ENCODE peak calls at places on chromosomes 11 and 22, in four cellular contexts. One of them, this sample, is unnamed.
A peak's percentile ranks its signal among the peaks of the same experiment; 100 is the strongest.

GRCh38 chr11:16511109-16511806 is 154.9 kb upstream of the SOX6 start:
- DNase-seq in GM12878: no peak
- DNase-seq in K562: no peak
- DNase-seq in HepG2: no peak
- DNase-seq in this sample: no peak

GRCh38 chr11:114110948-114111347 is 51.4 kb downstream of the ZBTB16 start:
- DNase-seq in HepG2: no peak
- DNase-seq in GM12878: no peak
- DNase-seq in K562: no peak
- DNase-seq in this sample: no peak

GRCh38 chr22:29503811-29504372 is 23.9 kb downstream of the NEFH start:
- DNase-seq in K562: no peak
- DNase-seq in HepG2: no peak
- DNase-seq in GM12878: no peak
- DNase-seq in this sample: no peak

GRCh38 chr11:3171931-3172560 is 6.9 kb upstream of the OSBPL5 start:
- DNase-seq in K562: no peak
- DNase-seq in HepG2: no peak
- DNase-seq in GM12878: no peak
- DNase-seq in this sample: no peak

GRCh38 chr11:114243461-114244372 is 52.5 kb upstream of the NNMT start:
- DNase-seq in GM12878: no peak
- DNase-seq in HepG2: no peak
- DNase-seq in K562: peak; percentile 47
- DNase-seq in this sample: no peak

GRCh38 chr22:31496735-31497146 is 405 bp downstream of the SFI1 start:
- DNase-seq in K562: no peak
- DNase-seq in GM12878: no peak
- DNase-seq in HepG2: no peak
- DNase-seq in this sample: no peak

GRCh38 chr11:88701816-88702215 is 364.0 kb downstream of the GRM5 start:
- DNase-seq in GM12878: no peak
- DNase-seq in HepG2: no peak
- DNase-seq in K562: no peak
- DNase-seq in this sample: no peak

GRCh38 chr22:22397292-22397870 is 111.2 kb downstream of the ZNF280B start:
- DNase-seq in GM12878: no peak
- DNase-seq in K562: peak; percentile 48
- DNase-seq in HepG2: peak; percentile 73
- DNase-seq in this sample: no peak

GRCh38 chr22:20026204-20026908 is 5.4 kb downstream of the TANGO2 start:
- DNase-seq in K562: no peak
- DNase-seq in HepG2: no peak
- DNase-seq in GM12878: no peak
- DNase-seq in this sample: no peak

GRCh38 chr22:49971232-49972162 is 10.9 kb downstream of the PIM3 start:
- DNase-seq in K562: peak; percentile 84
- DNase-seq in GM12878: no peak
- DNase-seq in HepG2: no peak
- DNase-seq in this sample: peak; percentile 44

GRCh38 chr11:35412285-35412684 is 7.1 kb downstream of the SLC1A2 start:
- DNase-seq in HepG2: no peak
- DNase-seq in GM12878: no peak
- DNase-seq in K562: peak; percentile 16
- DNase-seq in this sample: no peak

GRCh38 chr11:127003260-127003981 is 2.9 kb upstream of the KIRREL3 start:
- DNase-seq in K562: peak; percentile 12
- DNase-seq in HepG2: no peak
- DNase-seq in GM12878: no peak
- DNase-seq in this sample: peak; percentile 83

GRCh38 chr11:68855205-68855978 is 13.7 kb upstream of the CPT1A start:
- DNase-seq in K562: no peak
- DNase-seq in HepG2: no peak
- DNase-seq in GM12878: no peak
- DNase-seq in this sample: peak; percentile 51

GRCh38 chr22:46958649-46959048 is 196.2 kb downstream of the TBC1D22A start:
- DNase-seq in HepG2: no peak
- DNase-seq in GM12878: no peak
- DNase-seq in K562: no peak
- DNase-seq in this sample: no peak

GRCh38 chr11:9489366-9489765 is 28.6 kb downstream of the ZNF143 start:
- DNase-seq in HepG2: no peak
- DNase-seq in GM12878: no peak
- DNase-seq in K562: no peak
- DNase-seq in this sample: no peak

GRCh38 chr11:9490376-9490775 is 29.6 kb downstream of the ZNF143 start:
- DNase-seq in GM12878: no peak
- DNase-seq in K562: no peak
- DNase-seq in HepG2: no peak
- DNase-seq in this sample: no peak

GRCh38 chr11:9494316-9494715 is 33.5 kb downstream of the ZNF143 start:
- DNase-seq in K562: no peak
- DNase-seq in HepG2: no peak
- DNase-seq in GM12878: no peak
- DNase-seq in this sample: no peak

GRCh38 chr11:9495780-9496514 is 35.1 kb downstream of the ZNF143 start:
- DNase-seq in GM12878: no peak
- DNase-seq in HepG2: no peak
- DNase-seq in K562: no peak
- DNase-seq in this sample: no peak

GRCh38 chr11:9493492-9493891 is 32.7 kb downstream of the ZNF143 start:
- DNase-seq in K562: no peak
- DNase-seq in HepG2: no peak
- DNase-seq in GM12878: no peak
- DNase-seq in this sample: no peak
- TF ChIP-seq CBFB in K562: no peak
- TF ChIP-seq CBFB in HepG2: no peak
- TF ChIP-seq CBFB in GM12878: no peak
- TF ChIP-seq CBFB in this sample: no peak

DNA sequence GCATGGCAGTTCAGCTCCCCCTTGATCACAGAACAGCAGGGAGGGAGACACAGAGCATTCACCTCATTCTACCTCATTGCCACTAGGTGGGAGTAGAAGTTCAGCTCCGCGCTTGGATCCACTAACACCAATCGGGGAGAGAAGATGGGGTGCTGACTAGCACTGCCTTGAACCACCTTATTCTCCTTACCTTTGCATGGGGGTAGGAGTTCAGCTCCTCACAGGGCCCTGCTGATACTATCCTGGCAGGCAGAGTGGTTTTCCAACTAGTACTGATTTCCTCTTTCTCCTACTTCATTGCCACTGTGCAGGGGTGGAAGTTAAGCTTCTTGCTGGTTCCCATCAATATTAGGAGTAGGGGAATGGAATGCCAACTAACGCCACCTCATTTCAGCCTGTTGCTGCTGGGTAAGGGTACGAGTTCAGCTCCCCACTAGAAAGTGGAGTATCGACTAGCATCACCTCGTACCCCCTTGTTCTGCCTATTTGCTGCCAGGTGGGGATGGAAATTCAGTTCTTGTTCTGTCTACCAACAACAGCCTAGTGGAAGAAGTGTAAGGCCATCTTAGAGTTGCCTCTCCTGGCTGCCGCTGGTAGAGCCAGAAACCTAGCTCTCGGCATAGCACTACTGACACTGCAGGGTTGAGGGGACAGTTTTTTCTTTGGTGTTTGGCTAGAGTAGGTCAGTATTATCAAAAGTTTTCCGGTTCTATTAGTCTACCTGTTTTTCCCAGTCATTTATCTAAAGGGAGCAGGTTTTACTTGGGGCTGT is 550.9 kb upstream of the CCDC90B start:
- DNase-seq in K562: peak; percentile 34
- DNase-seq in GM12878: peak; percentile 5
- DNase-seq in HepG2: peak; percentile 65
- DNase-seq in this sample: peak; percentile 56
- TF ChIP-seq CTCF in K562: peak; percentile 60
- TF ChIP-seq CTCF in GM12878: peak; percentile 77
- TF ChIP-seq CTCF in HepG2: peak; percentile 96
- TF ChIP-seq CTCF in this sample: peak; percentile 69

DNA sequence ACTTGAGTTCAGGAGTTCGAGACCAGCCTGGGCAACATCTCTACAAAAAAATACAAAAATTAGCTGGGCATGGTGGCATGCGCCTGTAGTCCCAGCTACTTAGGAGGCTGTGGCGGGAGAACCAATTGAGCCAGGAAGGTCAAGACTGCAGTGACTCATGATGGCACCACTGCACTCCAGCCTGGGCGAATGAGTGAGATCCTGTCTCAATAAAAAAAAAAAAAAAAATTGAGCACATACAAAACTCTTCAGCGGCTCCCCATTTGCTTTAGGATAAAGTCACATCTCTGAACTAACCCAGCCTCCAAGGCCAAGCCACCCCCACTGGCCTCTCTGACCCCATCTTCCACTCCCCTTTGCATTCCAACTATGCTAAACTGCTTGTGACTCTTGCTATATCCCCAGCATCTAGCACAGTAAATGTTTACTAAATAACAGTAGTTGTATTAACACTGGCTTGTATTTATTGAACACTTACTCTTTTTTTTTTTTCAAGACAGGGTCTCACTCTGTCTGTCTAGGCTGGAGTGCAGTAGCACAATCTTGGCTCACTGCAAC is 28.9 kb downstream of the CREB3L1 start:
- DNase-seq in GM12878: no peak
- DNase-seq in HepG2: no peak
- DNase-seq in K562: no peak
- DNase-seq in this sample: no peak
- TF ChIP-seq CBFB in GM12878: no peak
- TF ChIP-seq CBFB in HepG2: no peak
- TF ChIP-seq CBFB in K562: no peak
- TF ChIP-seq CBFB in this sample: no peak

DNA sequence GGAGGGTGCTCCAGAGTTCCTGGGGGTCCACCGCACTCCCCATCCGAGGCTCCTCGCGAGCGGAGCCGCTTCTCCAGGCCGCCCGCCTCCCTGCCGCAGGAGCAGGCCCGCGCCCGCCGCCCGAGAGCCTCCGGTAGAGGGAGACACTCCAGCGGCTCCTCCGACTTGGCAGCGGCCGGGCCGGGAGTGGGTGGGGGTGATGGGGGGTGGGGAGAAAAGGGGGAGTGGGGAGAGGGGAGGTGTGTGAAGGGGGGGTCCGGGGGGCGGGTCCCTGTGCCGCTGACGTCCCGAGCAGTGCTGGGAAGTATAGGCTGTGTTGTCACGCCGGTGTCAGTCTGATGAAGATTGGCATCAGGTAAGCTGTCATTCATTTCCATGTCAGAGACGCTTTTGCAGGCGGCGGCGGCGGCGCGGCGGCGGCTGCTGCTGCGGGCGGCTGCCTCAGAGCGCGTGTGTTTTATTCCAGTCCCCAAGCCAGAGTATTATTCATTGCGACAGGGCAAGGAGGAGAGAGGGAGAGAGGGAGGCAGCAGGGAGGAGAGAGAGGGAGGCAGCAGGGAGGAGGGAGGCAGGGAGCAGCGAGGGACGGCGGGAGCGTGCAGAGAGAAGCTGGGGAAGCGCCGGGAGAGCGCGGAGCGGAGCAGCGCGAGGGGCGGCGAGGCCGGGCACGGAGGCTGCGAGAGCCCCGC is at the start of gene PKNOX2:
- DNase-seq in HepG2: peak; percentile 15
- DNase-seq in K562: peak; percentile 68
- DNase-seq in GM12878: no peak
- DNase-seq in this sample: peak; percentile 91
- TF ChIP-seq CTCF in HepG2: peak; percentile 72
- TF ChIP-seq CTCF in K562: peak; percentile 70
- TF ChIP-seq CTCF in GM12878: peak; percentile 36
- TF ChIP-seq CTCF in this sample: no peak